ENCODE peak calls at places on chromosome 14, in five cellular contexts. B is brain microvascular endothelial cell, M is thoracic aorta, T is WERI-Rb-1, L is upper lobe of right lung. J is an unnamed sample.
A peak's percentile ranks its signal among the peaks of the same experiment; 100 is the strongest.

GRCh38 chr14:89507926-89508460 is 91.0 kb upstream of the FOXN3 start:
- DNase-seq in T (no peak), B (no peak), L (no peak), M (no peak), J (no peak)

GRCh38 chr14:32473476-32473875 is 144.4 kb downstream of the AKAP6 start:
- DNase-seq in M (no peak), T (no peak), B (no peak), L (no peak), J (no peak)

GRCh38 chr14:103267226-103267625 is 66.8 kb upstream of the EIF5 start:
- DNase-seq in T (peak; percentile 52), B (no peak), M (no peak), L (no peak), J (no peak)

GRCh38 chr14:30450620-30451019 is 108.3 kb upstream of the G2E3 start:
- DNase-seq in M (no peak), L (no peak), B (no peak), T (no peak), J (no peak)

GRCh38 chr14:69287096-69287991 is 27.4 kb downstream of the GALNT16 start:
- DNase-seq in L (no peak), M (no peak), T (peak; percentile 71), B (no peak), J (no peak)

GRCh38 chr14:71237556-71237955 is 330.3 kb downstream of the PCNX1 start:
- DNase-seq in B (no peak), T (no peak), M (no peak), L (no peak), J (no peak)

GRCh38 chr14:69056389-69056788 is 77.3 kb upstream of the ACTN1 start:
- DNase-seq in L (no peak), B (peak; percentile 59), T (peak; percentile 69), M (no peak), J (no peak)

GRCh38 chr14:68036203-68036602 is 216.6 kb downstream of the RAD51B start:
- DNase-seq in T (no peak), B (no peak), M (no peak), L (no peak), J (no peak)

GRCh38 chr14:51093371-51094281 is 1.3 kb downstream of the TRIM9 start:
- DNase-seq in L (no peak), B (no peak), M (no peak), T (peak; percentile 79), J (no peak)

GRCh38 chr14:59305836-59306555 is 117.5 kb downstream of the DAAM1 start:
- DNase-seq in T (no peak), B (no peak), L (no peak), M (no peak), J (no peak)

GRCh38 chr14:99183716-99184115 is 88.3 kb downstream of the BCL11B start:
- DNase-seq in L (no peak), B (no peak), T (no peak), M (no peak), J (no peak)

GRCh38 chr14:102498005-102498677 is 11.4 kb downstream of the ANKRD9 start:
- DNase-seq in M (no peak), T (peak; percentile 54), L (no peak), B (no peak), J (no peak)

GRCh38 chr14:69612014-69612758 is 790 bp downstream of the SUSD6 start:
- DNase-seq in T (no peak), B (no peak), L (peak; percentile 73), M (no peak), J (no peak)

GRCh38 chr14:64510825-64511679 is 6.5 kb downstream of the ZBTB1 start:
- DNase-seq in L (no peak), M (peak; percentile 20), B (peak; percentile 62), T (peak; percentile 63), J (peak; percentile 49)

GRCh38 chr14:99647407-99647806 is 2.5 kb downstream of the HHIPL1 start:
- DNase-seq in M (no peak), T (peak; percentile 48), B (no peak), L (no peak), J (no peak)

GRCh38 chr14:31124197-31124596 is 83.4 kb downstream of the HECTD1 start:
- DNase-seq in L (no peak), B (no peak), M (no peak), T (no peak), J (no peak)

GRCh38 chr14:47676301-47676617 is 854 bp upstream of the MDGA2 start:
- DNase-seq in M (no peak), B (no peak), T (no peak), L (no peak), J (no peak)

GRCh38 chr14:52400846-52401245 is 86.7 kb downstream of the PTGER2 start:
- DNase-seq in M (no peak), L (no peak), T (no peak), B (no peak), J (no peak)

GRCh38 chr14:80634106-80634758 is 307.3 kb downstream of the CEP128 start:
- DNase-seq in T (no peak), M (no peak), L (no peak), B (no peak), J (no peak)

GRCh38 chr14:55688566-55688965 is 108.6 kb downstream of the KTN1 start:
- DNase-seq in L (no peak), T (no peak), M (no peak), B (no peak), J (no peak)

GRCh38 chr14:106879241-106879640 is 1352.9 kb downstream of the TMEM121 start:
- DNase-seq in M (no peak), T (peak; percentile 78), L (peak; percentile 75), B (no peak), J (peak; percentile 27)

GRCh38 chr14:88553886-88554457 is 835 bp downstream of the PTPN21 start:
- DNase-seq in L (no peak), M (no peak), T (no peak), B (no peak), J (no peak)

GRCh38 chr14:85154714-85155113 is 375.2 kb upstream of the FLRT2 start:
- DNase-seq in L (no peak), T (no peak), B (no peak), M (no peak), J (no peak)

GRCh38 chr14:52694761-52695480 is 437 bp downstream of the ERO1A start:
- DNase-seq in M (no peak), T (peak; percentile 23), B (peak; percentile 16), L (peak; percentile 75), J (peak; percentile 30)

GRCh38 chr14:94052662-94053061 is 26.5 kb downstream of the OTUB2 start:
- DNase-seq in B (no peak), L (no peak), T (no peak), M (no peak), J (no peak)

GRCh38 chr14:99707921-99708320 is 23.8 kb downstream of the CYP46A1 start:
- DNase-seq in L (no peak), T (no peak), M (no peak), B (no peak), J (no peak)

GRCh38 chr14:39417014-39417413 is 15.2 kb downstream of the FBXO33 start:
- DNase-seq in T (peak; percentile 44), B (no peak), L (no peak), M (no peak), J (no peak)
- TF ChIP-seq CTCF in T (peak; percentile 74), B (peak; percentile 54), L (no peak), M (no peak), J (no peak)

GRCh38 chr14:96501746-96502620 is at the start of gene PAPOLA:
- DNase-seq in B (peak; percentile 91), L (peak; percentile 98), T (peak; percentile 96), M (peak; percentile 77), J (peak; percentile 95)
- TF ChIP-seq CTCF in B (peak; percentile 27), L (no peak), T (peak; percentile 37), M (peak; percentile 28), J (no peak)

DNA sequence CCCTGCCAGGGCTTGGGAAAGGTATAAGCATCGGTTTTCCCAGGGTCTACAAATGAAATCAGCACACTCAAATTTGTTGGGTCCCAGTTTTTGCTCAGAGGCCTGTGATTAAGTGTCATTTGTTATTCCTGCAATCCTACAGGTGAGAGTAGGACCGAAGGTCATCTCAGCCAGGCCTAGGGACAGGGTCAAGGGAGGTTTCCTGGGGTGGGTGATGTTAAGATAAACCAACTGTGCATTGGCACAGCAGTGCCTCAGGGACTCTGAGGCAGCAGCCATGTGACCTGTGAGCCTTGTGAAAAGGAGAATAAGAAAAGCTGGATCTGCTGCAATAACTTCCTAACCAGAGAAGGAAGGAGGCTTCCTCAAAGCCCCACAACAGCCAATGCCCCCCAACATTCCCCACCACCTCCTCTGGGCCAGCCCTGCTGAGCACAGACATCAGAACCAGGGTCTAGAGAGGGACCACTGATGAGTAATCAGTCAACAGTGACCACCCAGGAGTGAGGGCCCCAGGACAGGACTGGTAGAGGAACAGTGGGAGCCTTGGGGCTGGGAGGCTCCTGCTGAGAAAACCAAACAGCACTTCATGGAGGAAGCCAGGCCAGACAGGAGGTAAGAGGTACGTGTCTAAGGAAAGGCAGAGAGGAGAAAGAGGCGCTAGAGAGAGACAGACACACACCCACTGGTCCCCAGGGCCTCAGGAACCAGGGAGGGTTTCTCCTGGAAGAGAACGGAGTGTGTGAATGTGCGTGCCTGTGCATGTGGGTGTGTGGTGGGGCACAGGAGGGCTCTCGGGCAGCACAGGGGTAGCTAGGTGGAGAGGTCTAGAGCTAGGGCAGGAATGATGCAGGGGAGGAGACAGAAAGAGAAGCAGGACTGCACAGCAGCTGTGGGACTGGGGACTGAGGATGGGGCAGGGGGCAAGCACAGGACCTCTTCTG is 82.4 kb downstream of the ITPK1 start:
- DNase-seq in M (no peak), L (no peak), T (no peak), B (no peak), J (no peak)
- TF ChIP-seq CTCF in M (no peak), L (no peak), T (no peak), B (no peak), J (no peak)

GRCh38 chr14:22047105-22047504 is 373.5 kb upstream of the OR4E1 start:
- DNase-seq in T (no peak), L (no peak), M (no peak), B (no peak), J (no peak)
- TF ChIP-seq CTCF in T (peak; percentile 31), L (peak; percentile 34), M (no peak), B (peak; percentile 59), J (peak; percentile 38)

DNA sequence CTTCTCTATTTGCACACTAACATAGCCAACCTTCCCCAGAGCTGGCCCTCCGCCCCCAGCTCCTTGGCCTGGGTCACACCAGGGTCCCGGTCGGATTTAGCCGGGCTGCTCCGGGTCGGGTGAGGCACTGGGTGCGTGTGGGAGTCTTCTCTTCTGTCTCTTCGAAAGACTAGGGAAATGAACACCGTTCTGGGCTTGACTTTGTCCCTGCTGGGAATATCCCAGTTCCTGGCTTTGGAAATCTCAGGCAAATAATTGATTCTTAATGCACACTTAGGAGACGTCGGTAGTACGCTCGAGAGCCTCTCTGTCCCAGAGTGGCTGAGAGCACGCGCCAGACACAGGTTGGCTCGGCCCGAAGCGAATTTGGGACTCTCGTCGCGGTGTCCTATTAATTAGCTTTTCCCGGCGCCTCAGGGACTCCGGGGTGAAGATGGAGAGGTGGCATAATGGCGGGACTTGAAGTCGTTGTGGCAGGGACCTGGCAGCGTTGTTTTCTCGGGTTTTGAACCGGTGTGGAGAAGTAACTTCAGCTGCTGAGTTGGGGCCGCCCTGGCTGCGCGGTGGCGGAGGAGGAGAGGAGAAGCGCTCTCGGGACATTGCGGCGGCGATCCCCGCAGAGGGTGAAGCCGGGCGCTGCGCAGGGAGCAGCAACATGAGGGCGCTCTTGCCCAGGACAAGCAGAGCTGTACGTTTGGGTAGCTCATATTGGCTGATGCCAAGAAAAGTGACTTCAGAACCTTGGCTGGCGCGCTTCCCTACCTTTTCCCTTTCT is 7.5 kb downstream of the FOXG1 start:
- DNase-seq in L (no peak), T (peak; percentile 89), B (no peak), M (no peak), J (no peak)
- TF ChIP-seq CTCF in L (no peak), T (peak; percentile 97), B (peak; percentile 71), M (no peak), J (no peak)

GRCh38 chr14:74531467-74531866 is 37.9 kb downstream of the ISCA2 start:
- DNase-seq in B (peak; percentile 15), L (no peak), M (no peak), T (peak; percentile 65), J (no peak)
- TF ChIP-seq CTCF in B (peak; percentile 30), L (peak; percentile 22), M (no peak), T (peak; percentile 43), J (no peak)

J was measured in natural killer cell.